ENCODE peak calls at places on chromosome 14, in eight cellular contexts. One of them, this sample, is unnamed. For H3K4me1, the result is how much of the 10 kb centered on the place peaks cover.

GRCh38 chr14:60277605-60278190 is 28.7 kb downstream of the PPM1A start:
- DNase-seq in tibial artery: no peak
- DNase-seq in IMR-90: no peak
- DNase-seq in heart right ventricle: no peak
- DNase-seq in heart left ventricle: no peak
- DNase-seq in esophagus muscularis mucosa: no peak
- DNase-seq in lung: no peak
- DNase-seq in left ventricle myocardium inferior: no peak
- DNase-seq in this sample: no peak

GRCh38 chr14:105461903-105462302 is 12.7 kb upstream of the CRIP2 start:
- DNase-seq in tibial artery: no peak
- DNase-seq in IMR-90: no peak
- DNase-seq in heart right ventricle: no peak
- DNase-seq in heart left ventricle: no peak
- DNase-seq in esophagus muscularis mucosa: no peak
- DNase-seq in lung: no peak
- DNase-seq in left ventricle myocardium inferior: no peak
- DNase-seq in this sample: no peak

GRCh38 chr14:28515571-28515970 is 251.0 kb upstream of the FOXG1 start:
- DNase-seq in tibial artery: no peak
- DNase-seq in IMR-90: peak
- DNase-seq in heart right ventricle: no peak
- DNase-seq in heart left ventricle: no peak
- DNase-seq in esophagus muscularis mucosa: no peak
- DNase-seq in lung: no peak
- DNase-seq in left ventricle myocardium inferior: no peak
- DNase-seq in this sample: no peak

GRCh38 chr14:29643415-29644206 is 284.0 kb downstream of the PRKD1 start:
- DNase-seq in tibial artery: no peak
- DNase-seq in IMR-90: peak
- DNase-seq in heart right ventricle: no peak
- DNase-seq in heart left ventricle: no peak
- DNase-seq in esophagus muscularis mucosa: no peak
- DNase-seq in lung: no peak
- DNase-seq in left ventricle myocardium inferior: no peak
- DNase-seq in this sample: no peak

GRCh38 chr14:69139743-69140142 is 13.2 kb downstream of the DCAF5 start:
- DNase-seq in tibial artery: no peak
- DNase-seq in IMR-90: no peak
- DNase-seq in heart right ventricle: no peak
- DNase-seq in heart left ventricle: no peak
- DNase-seq in esophagus muscularis mucosa: no peak
- DNase-seq in lung: no peak
- DNase-seq in left ventricle myocardium inferior: no peak
- DNase-seq in this sample: no peak

GRCh38 chr14:20460458-20461229 is 590 bp downstream of the PIP4P1 start:
- DNase-seq in tibial artery: peak
- DNase-seq in IMR-90: no peak
- DNase-seq in heart right ventricle: no peak
- DNase-seq in heart left ventricle: no peak
- DNase-seq in esophagus muscularis mucosa: no peak
- DNase-seq in lung: peak
- DNase-seq in left ventricle myocardium inferior: no peak
- DNase-seq in this sample: peak

GRCh38 chr14:72892879-72893635 is 844 bp downstream of the DPF3 start:
- DNase-seq in tibial artery: no peak
- DNase-seq in IMR-90: no peak
- DNase-seq in heart right ventricle: peak
- DNase-seq in heart left ventricle: peak
- DNase-seq in esophagus muscularis mucosa: no peak
- DNase-seq in lung: no peak
- DNase-seq in left ventricle myocardium inferior: peak
- DNase-seq in this sample: peak

GRCh38 chr14:105890474-105891220 is 364.3 kb downstream of the TMEM121 start:
- DNase-seq in tibial artery: peak
- DNase-seq in IMR-90: no peak
- DNase-seq in heart right ventricle: peak
- DNase-seq in heart left ventricle: no peak
- DNase-seq in esophagus muscularis mucosa: no peak
- DNase-seq in lung: no peak
- DNase-seq in left ventricle myocardium inferior: peak
- DNase-seq in this sample: peak

GRCh38 chr14:43795600-43796228 is 711.4 kb downstream of the FSCB start:
- DNase-seq in tibial artery: no peak
- DNase-seq in IMR-90: peak
- DNase-seq in heart right ventricle: no peak
- DNase-seq in heart left ventricle: no peak
- DNase-seq in esophagus muscularis mucosa: no peak
- DNase-seq in lung: no peak
- DNase-seq in left ventricle myocardium inferior: no peak
- DNase-seq in this sample: no peak

GRCh38 chr14:81441626-81442134 is 41.6 kb upstream of the STON2 start:
- DNase-seq in tibial artery: no peak
- DNase-seq in IMR-90: no peak
- DNase-seq in heart right ventricle: no peak
- DNase-seq in heart left ventricle: no peak
- DNase-seq in esophagus muscularis mucosa: no peak
- DNase-seq in lung: no peak
- DNase-seq in left ventricle myocardium inferior: no peak
- DNase-seq in this sample: no peak

GRCh38 chr14:89128616-89129015 is 288.4 kb downstream of the FOXN3 start:
- DNase-seq in tibial artery: no peak
- DNase-seq in IMR-90: no peak
- DNase-seq in heart right ventricle: no peak
- DNase-seq in heart left ventricle: no peak
- DNase-seq in esophagus muscularis mucosa: no peak
- DNase-seq in lung: no peak
- DNase-seq in left ventricle myocardium inferior: no peak
- DNase-seq in this sample: no peak

GRCh38 chr14:36315159-36315853 is 5.1 kb downstream of the MBIP start:
- DNase-seq in tibial artery: no peak
- DNase-seq in IMR-90: no peak
- DNase-seq in heart right ventricle: no peak
- DNase-seq in heart left ventricle: no peak
- DNase-seq in esophagus muscularis mucosa: no peak
- DNase-seq in lung: no peak
- DNase-seq in left ventricle myocardium inferior: no peak
- DNase-seq in this sample: no peak

GRCh38 chr14:102500190-102500661 is 9.3 kb downstream of the ANKRD9 start:
- DNase-seq in tibial artery: peak
- DNase-seq in IMR-90: peak
- DNase-seq in heart right ventricle: peak
- DNase-seq in heart left ventricle: peak
- DNase-seq in esophagus muscularis mucosa: no peak
- DNase-seq in lung: peak
- DNase-seq in left ventricle myocardium inferior: peak
- DNase-seq in this sample: peak

GRCh38 chr14:37890095-37890494 is 294.7 kb downstream of the TTC6 start:
- DNase-seq in tibial artery: no peak
- DNase-seq in IMR-90: no peak
- DNase-seq in heart right ventricle: no peak
- DNase-seq in heart left ventricle: no peak
- DNase-seq in esophagus muscularis mucosa: no peak
- DNase-seq in lung: no peak
- DNase-seq in left ventricle myocardium inferior: no peak
- DNase-seq in this sample: no peak

GRCh38 chr14:37899365-37899764 is 303.9 kb downstream of the TTC6 start:
- DNase-seq in tibial artery: no peak
- DNase-seq in IMR-90: no peak
- DNase-seq in heart right ventricle: no peak
- DNase-seq in heart left ventricle: no peak
- DNase-seq in esophagus muscularis mucosa: no peak
- DNase-seq in lung: no peak
- DNase-seq in left ventricle myocardium inferior: no peak
- DNase-seq in this sample: no peak

GRCh38 chr14:37889087-37889486 is 293.7 kb downstream of the TTC6 start:
- DNase-seq in tibial artery: no peak
- DNase-seq in IMR-90: no peak
- DNase-seq in heart right ventricle: no peak
- DNase-seq in heart left ventricle: peak
- DNase-seq in esophagus muscularis mucosa: no peak
- DNase-seq in lung: no peak
- DNase-seq in left ventricle myocardium inferior: peak
- DNase-seq in this sample: no peak

GRCh38 chr14:37894463-37894862 is 299.0 kb downstream of the TTC6 start:
- DNase-seq in tibial artery: no peak
- DNase-seq in IMR-90: no peak
- DNase-seq in heart right ventricle: no peak
- DNase-seq in heart left ventricle: no peak
- DNase-seq in esophagus muscularis mucosa: no peak
- DNase-seq in lung: no peak
- DNase-seq in left ventricle myocardium inferior: no peak
- DNase-seq in this sample: no peak
- H3K4me3 ChIP-seq in tibial artery: no peak
- H3K4me3 ChIP-seq in IMR-90: no peak
- H3K4me3 ChIP-seq in heart right ventricle: no peak
- H3K4me3 ChIP-seq in heart left ventricle: no peak
- H3K4me3 ChIP-seq in esophagus muscularis mucosa: no peak
- H3K4me3 ChIP-seq in lung: no peak
- H3K4me3 ChIP-seq in left ventricle myocardium inferior: no peak
- H3K4me3 ChIP-seq in this sample: no peak

GRCh38 chr14:79320561-79320960 is 890.7 kb downstream of the DIO2 start:
- DNase-seq in tibial artery: no peak
- DNase-seq in IMR-90: no peak
- DNase-seq in heart right ventricle: no peak
- DNase-seq in heart left ventricle: no peak
- DNase-seq in esophagus muscularis mucosa: no peak
- DNase-seq in lung: no peak
- DNase-seq in left ventricle myocardium inferior: no peak
- DNase-seq in this sample: no peak

DNA sequence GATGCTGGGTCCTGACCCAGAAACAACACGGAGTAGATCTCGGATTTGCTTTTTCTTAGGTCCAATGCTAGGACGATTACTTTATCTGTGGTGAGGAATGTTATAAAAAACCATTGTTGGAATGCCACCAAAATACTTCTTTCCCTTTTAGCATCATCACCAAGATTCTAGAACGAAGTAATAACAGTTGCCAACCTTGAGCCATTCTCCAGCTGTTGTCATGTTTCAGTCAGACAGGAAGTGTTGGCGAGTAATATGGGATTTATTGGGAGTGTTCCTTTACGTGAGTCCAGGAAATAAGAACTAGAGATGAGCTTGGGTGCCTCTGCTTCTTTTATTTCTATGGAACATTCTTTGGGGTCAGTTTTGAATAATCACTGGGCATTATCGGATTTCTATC is 892.9 kb downstream of the DIO2 start:
- DNase-seq in tibial artery: no peak
- DNase-seq in IMR-90: peak
- DNase-seq in heart right ventricle: no peak
- DNase-seq in heart left ventricle: no peak
- DNase-seq in esophagus muscularis mucosa: no peak
- DNase-seq in lung: no peak
- DNase-seq in left ventricle myocardium inferior: no peak
- DNase-seq in this sample: no peak
- H3K4me1 ChIP-seq in tibial artery: under half
- H3K4me1 ChIP-seq in IMR-90: under half
- H3K4me1 ChIP-seq in heart right ventricle: under half
- H3K4me1 ChIP-seq in heart left ventricle: under half
- H3K4me1 ChIP-seq in esophagus muscularis mucosa: under half
- H3K4me1 ChIP-seq in lung: under half
- H3K4me1 ChIP-seq in left ventricle myocardium inferior: under half
- H3K4me1 ChIP-seq in this sample: under half

DNA sequence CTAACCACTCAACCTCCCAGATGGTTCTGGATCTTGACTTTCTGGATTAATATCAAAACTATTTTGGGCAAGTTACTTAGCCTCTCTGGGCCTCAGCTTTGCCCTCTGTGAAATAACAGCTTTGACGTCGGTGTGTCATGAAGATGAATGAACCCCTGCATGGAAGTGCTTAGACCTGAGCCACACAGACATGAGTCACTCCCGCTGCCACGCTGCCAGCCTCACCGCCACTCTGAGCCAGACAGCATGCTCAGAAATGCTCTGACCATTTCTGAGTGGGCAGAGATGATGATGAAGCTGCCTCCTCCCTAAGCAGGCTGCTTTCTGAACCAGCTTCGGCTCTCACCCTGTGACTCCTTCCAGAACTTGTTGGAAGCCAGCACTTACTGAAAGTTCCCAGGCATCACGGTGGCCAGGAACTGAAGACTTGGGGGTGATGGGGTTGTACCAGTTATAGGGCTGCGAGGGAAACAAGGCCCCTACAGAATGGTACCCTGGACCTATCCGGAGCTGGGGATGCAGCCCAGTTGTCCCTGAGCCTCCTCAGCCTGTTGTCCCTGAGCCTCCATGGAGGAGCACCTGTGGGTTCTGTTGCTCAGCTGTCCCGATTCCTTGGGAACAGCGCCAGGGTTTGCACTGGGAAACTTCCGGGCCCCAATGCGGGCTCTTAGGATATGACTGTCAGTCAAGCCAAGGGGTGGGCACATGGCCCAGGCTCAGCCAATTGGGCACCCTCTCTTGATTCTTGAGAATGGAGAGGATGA is 2.0 kb upstream of the CCDC197 start:
- DNase-seq in tibial artery: peak
- DNase-seq in IMR-90: peak
- DNase-seq in heart right ventricle: peak
- DNase-seq in heart left ventricle: peak
- DNase-seq in esophagus muscularis mucosa: no peak
- DNase-seq in lung: peak
- DNase-seq in left ventricle myocardium inferior: peak
- DNase-seq in this sample: peak
- H3K4me3 ChIP-seq in tibial artery: peak
- H3K4me3 ChIP-seq in IMR-90: no peak
- H3K4me3 ChIP-seq in heart right ventricle: no peak
- H3K4me3 ChIP-seq in heart left ventricle: no peak
- H3K4me3 ChIP-seq in esophagus muscularis mucosa: no peak
- H3K4me3 ChIP-seq in lung: no peak
- H3K4me3 ChIP-seq in left ventricle myocardium inferior: no peak
- H3K4me3 ChIP-seq in this sample: no peak

GRCh38 chr14:103627073-103628025 is 1.7 kb upstream of the KLC1 start:
- DNase-seq in tibial artery: no peak
- DNase-seq in IMR-90: no peak
- DNase-seq in heart right ventricle: no peak
- DNase-seq in heart left ventricle: no peak
- DNase-seq in esophagus muscularis mucosa: no peak
- DNase-seq in lung: no peak
- DNase-seq in left ventricle myocardium inferior: no peak
- DNase-seq in this sample: peak

GRCh38 chr14:103624860-103625259 is 4.2 kb upstream of the KLC1 start:
- DNase-seq in tibial artery: peak
- DNase-seq in IMR-90: peak
- DNase-seq in heart right ventricle: peak
- DNase-seq in heart left ventricle: peak
- DNase-seq in esophagus muscularis mucosa: peak
- DNase-seq in lung: peak
- DNase-seq in left ventricle myocardium inferior: peak
- DNase-seq in this sample: peak

GRCh38 chr14:103625361-103626095 is 3.5 kb upstream of the KLC1 start:
- DNase-seq in tibial artery: peak
- DNase-seq in IMR-90: no peak
- DNase-seq in heart right ventricle: no peak
- DNase-seq in heart left ventricle: no peak
- DNase-seq in esophagus muscularis mucosa: no peak
- DNase-seq in lung: no peak
- DNase-seq in left ventricle myocardium inferior: no peak
- DNase-seq in this sample: peak

GRCh38 chr14:103628221-103628683 is 759 bp upstream of the KLC1 start:
- DNase-seq in tibial artery: peak
- DNase-seq in IMR-90: peak
- DNase-seq in heart right ventricle: peak
- DNase-seq in heart left ventricle: peak
- DNase-seq in esophagus muscularis mucosa: peak
- DNase-seq in lung: peak
- DNase-seq in left ventricle myocardium inferior: peak
- DNase-seq in this sample: peak

GRCh38 chr14:103626150-103626850 is 2.7 kb upstream of the KLC1 start:
- DNase-seq in tibial artery: no peak
- DNase-seq in IMR-90: no peak
- DNase-seq in heart right ventricle: no peak
- DNase-seq in heart left ventricle: no peak
- DNase-seq in esophagus muscularis mucosa: no peak
- DNase-seq in lung: no peak
- DNase-seq in left ventricle myocardium inferior: no peak
- DNase-seq in this sample: peak
- H3K4me1 ChIP-seq in tibial artery: half or more
- H3K4me1 ChIP-seq in IMR-90: under half
- H3K4me1 ChIP-seq in heart right ventricle: under half
- H3K4me1 ChIP-seq in heart left ventricle: under half
- H3K4me1 ChIP-seq in esophagus muscularis mucosa: under half
- H3K4me1 ChIP-seq in lung: under half
- H3K4me1 ChIP-seq in left ventricle myocardium inferior: half or more
- H3K4me1 ChIP-seq in this sample: under half